ENCODE peak calls at places on chromosomes 7 and 10, in six cellular contexts. One of them, this sample, is unnamed.

GRCh38 chr10:90560331-90560730 is 297.5 kb downstream of the HTR7 start:
- DNase-seq in GM12878: no peak
- DNase-seq in K562: no peak
- DNase-seq in H1: no peak
- DNase-seq in SK-N-SH: no peak
- DNase-seq in GM12892: no peak
- DNase-seq in this sample: no peak

GRCh38 chr7:15832996-15833395 is 146.5 kb upstream of the MEOX2 start:
- DNase-seq in GM12878: no peak
- DNase-seq in K562: no peak
- DNase-seq in H1: no peak
- DNase-seq in SK-N-SH: no peak
- DNase-seq in GM12892: no peak
- DNase-seq in this sample: no peak

GRCh38 chr7:115825736-115826135 is 204.8 kb downstream of the TFEC start:
- DNase-seq in GM12878: no peak
- DNase-seq in K562: no peak
- DNase-seq in H1: no peak
- DNase-seq in SK-N-SH: no peak
- DNase-seq in GM12892: no peak
- DNase-seq in this sample: no peak

GRCh38 chr7:114405427-114405826 is 9.2 kb upstream of the FOXP2 start:
- DNase-seq in GM12878: no peak
- DNase-seq in K562: no peak
- DNase-seq in H1: no peak
- DNase-seq in SK-N-SH: no peak
- DNase-seq in GM12892: no peak
- DNase-seq in this sample: no peak

GRCh38 chr7:21454182-21454581 is 26.3 kb downstream of the SP4 start:
- DNase-seq in GM12878: no peak
- DNase-seq in K562: no peak
- DNase-seq in H1: no peak
- DNase-seq in SK-N-SH: no peak
- DNase-seq in GM12892: no peak
- DNase-seq in this sample: no peak

GRCh38 chr7:94223375-94224084 is 171.2 kb upstream of the COL1A2 start:
- DNase-seq in GM12878: no peak
- DNase-seq in K562: no peak
- DNase-seq in H1: peak; percentile 61
- DNase-seq in SK-N-SH: no peak
- DNase-seq in GM12892: no peak
- DNase-seq in this sample: no peak

GRCh38 chr10:24438800-24439199 is 229.9 kb downstream of the KIAA1217 start:
- DNase-seq in GM12878: no peak
- DNase-seq in K562: no peak
- DNase-seq in H1: no peak
- DNase-seq in SK-N-SH: no peak
- DNase-seq in GM12892: no peak
- DNase-seq in this sample: no peak

GRCh38 chr7:38171558-38172403 is 6.3 kb upstream of the STARD3NL start:
- DNase-seq in GM12878: peak; percentile 83
- DNase-seq in K562: no peak
- DNase-seq in H1: no peak
- DNase-seq in SK-N-SH: no peak
- DNase-seq in GM12892: no peak
- DNase-seq in this sample: no peak

GRCh38 chr7:80681272-80681885 is 42.9 kb downstream of the CD36 start:
- DNase-seq in GM12878: no peak
- DNase-seq in K562: no peak
- DNase-seq in H1: no peak
- DNase-seq in SK-N-SH: peak; percentile 38
- DNase-seq in GM12892: no peak
- DNase-seq in this sample: peak; percentile 4

GRCh38 chr10:93206652-93207051 is 133.0 kb downstream of the CYP26A1 start:
- DNase-seq in GM12878: no peak
- DNase-seq in K562: no peak
- DNase-seq in H1: no peak
- DNase-seq in SK-N-SH: no peak
- DNase-seq in GM12892: no peak
- DNase-seq in this sample: no peak

GRCh38 chr7:135012229-135012628 is 25.9 kb downstream of the AGBL3 start:
- DNase-seq in GM12878: no peak
- DNase-seq in K562: no peak
- DNase-seq in H1: no peak
- DNase-seq in SK-N-SH: no peak
- DNase-seq in GM12892: no peak
- DNase-seq in this sample: no peak

GRCh38 chr10:114026189-114027040 is 17.3 kb upstream of the ADRB1 start:
- DNase-seq in GM12878: peak; percentile 51
- DNase-seq in K562: no peak
- DNase-seq in H1: no peak
- DNase-seq in SK-N-SH: no peak
- DNase-seq in GM12892: no peak
- DNase-seq in this sample: no peak

GRCh38 chr7:37462120-37462519 is 13.5 kb upstream of the ELMO1 start:
- DNase-seq in GM12878: no peak
- DNase-seq in K562: no peak
- DNase-seq in H1: no peak
- DNase-seq in SK-N-SH: no peak
- DNase-seq in GM12892: no peak
- DNase-seq in this sample: no peak

GRCh38 chr10:114265392-114266053 is 26.5 kb downstream of the VWA2 start:
- DNase-seq in GM12878: no peak
- DNase-seq in K562: no peak
- DNase-seq in H1: no peak
- DNase-seq in SK-N-SH: no peak
- DNase-seq in GM12892: no peak
- DNase-seq in this sample: no peak

GRCh38 chr7:96097802-96098201 is 224.1 kb downstream of the SLC25A13 start:
- DNase-seq in GM12878: no peak
- DNase-seq in K562: no peak
- DNase-seq in H1: no peak
- DNase-seq in SK-N-SH: no peak
- DNase-seq in GM12892: no peak
- DNase-seq in this sample: no peak

GRCh38 chr10:63003816-63004453 is 129.2 kb upstream of the NRBF2 start:
- DNase-seq in GM12878: no peak
- DNase-seq in K562: peak; percentile 22
- DNase-seq in H1: no peak
- DNase-seq in SK-N-SH: peak; percentile 21
- DNase-seq in GM12892: no peak
- DNase-seq in this sample: no peak

GRCh38 chr10:28839600-28840007 is 162.3 kb downstream of the BAMBI start:
- DNase-seq in GM12878: no peak
- DNase-seq in K562: peak; percentile 24
- DNase-seq in H1: no peak
- DNase-seq in SK-N-SH: peak; percentile 28
- DNase-seq in GM12892: no peak
- DNase-seq in this sample: no peak

GRCh38 chr10:118721005-118721876 is 33.5 kb downstream of the CACUL1 start:
- DNase-seq in GM12878: no peak
- DNase-seq in K562: peak; percentile 27
- DNase-seq in H1: peak; percentile 73
- DNase-seq in SK-N-SH: peak; percentile 44
- DNase-seq in GM12892: no peak
- DNase-seq in this sample: no peak

GRCh38 chr10:49734676-49735075 is 27.4 kb downstream of the OGDHL start:
- DNase-seq in GM12878: no peak
- DNase-seq in K562: no peak
- DNase-seq in H1: no peak
- DNase-seq in SK-N-SH: no peak
- DNase-seq in GM12892: no peak
- DNase-seq in this sample: no peak

GRCh38 chr10:78559514-78560392 is 509.0 kb upstream of the ZMIZ1 start:
- DNase-seq in GM12878: no peak
- DNase-seq in K562: no peak
- DNase-seq in H1: no peak
- DNase-seq in SK-N-SH: no peak
- DNase-seq in GM12892: no peak
- DNase-seq in this sample: no peak

GRCh38 chr7:4755045-4755444 is 20.4 kb upstream of the AP5Z1 start:
- DNase-seq in GM12878: no peak
- DNase-seq in K562: no peak
- DNase-seq in H1: no peak
- DNase-seq in SK-N-SH: no peak
- DNase-seq in GM12892: no peak
- DNase-seq in this sample: no peak

GRCh38 chr7:100152404-100152803 is 3.7 kb downstream of the LAMTOR4 start:
- DNase-seq in GM12878: no peak
- DNase-seq in K562: no peak
- DNase-seq in H1: no peak
- DNase-seq in SK-N-SH: no peak
- DNase-seq in GM12892: no peak
- DNase-seq in this sample: no peak

GRCh38 chr7:97019710-97020109 is 4.9 kb downstream of the DLX5 start:
- DNase-seq in GM12878: no peak
- DNase-seq in K562: no peak
- DNase-seq in H1: no peak
- DNase-seq in SK-N-SH: no peak
- DNase-seq in GM12892: no peak
- DNase-seq in this sample: no peak

GRCh38 chr10:120514035-120514620 is 57.1 kb downstream of the PLPP4 start:
- DNase-seq in GM12878: no peak
- DNase-seq in K562: peak; percentile 24
- DNase-seq in H1: peak; percentile 83
- DNase-seq in SK-N-SH: no peak
- DNase-seq in GM12892: no peak
- DNase-seq in this sample: no peak

GRCh38 chr7:156015237-156016020 is 203.2 kb upstream of the SHH start:
- DNase-seq in GM12878: no peak
- DNase-seq in K562: no peak
- DNase-seq in H1: peak; percentile 29
- DNase-seq in SK-N-SH: no peak
- DNase-seq in GM12892: no peak
- DNase-seq in this sample: no peak

GRCh38 chr7:156017431-156017830 is 205.2 kb upstream of the SHH start:
- DNase-seq in GM12878: no peak
- DNase-seq in K562: no peak
- DNase-seq in H1: peak; percentile 26
- DNase-seq in SK-N-SH: no peak
- DNase-seq in GM12892: no peak
- DNase-seq in this sample: no peak

GRCh38 chr7:156012412-156012811 is 200.1 kb upstream of the SHH start:
- DNase-seq in GM12878: no peak
- DNase-seq in K562: no peak
- DNase-seq in H1: no peak
- DNase-seq in SK-N-SH: no peak
- DNase-seq in GM12892: no peak
- DNase-seq in this sample: no peak

GRCh38 chr7:156014808-156015207 is 202.5 kb upstream of the SHH start:
- DNase-seq in GM12878: no peak
- DNase-seq in K562: no peak
- DNase-seq in H1: no peak
- DNase-seq in SK-N-SH: no peak
- DNase-seq in GM12892: no peak
- DNase-seq in this sample: no peak

DNA sequence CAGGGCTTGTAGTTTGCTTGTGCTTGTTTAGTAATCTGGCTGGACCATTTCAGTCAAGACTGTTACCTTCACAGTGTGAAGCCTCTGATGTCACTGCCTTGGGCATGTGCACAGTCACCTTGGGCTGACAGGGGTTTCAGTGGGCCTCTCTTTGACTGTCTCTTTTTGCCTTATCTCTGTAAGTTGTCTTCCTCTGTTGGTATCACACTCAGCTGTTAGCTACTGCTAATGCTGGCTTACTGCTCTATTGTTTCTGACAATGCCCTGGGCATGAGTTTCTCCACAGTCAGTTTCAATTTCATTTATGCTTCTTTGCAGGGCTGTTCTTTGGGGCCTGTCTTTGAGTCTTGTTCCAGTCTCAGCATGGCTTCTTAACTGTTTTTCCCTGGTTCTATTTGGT is 201.9 kb upstream of the SHH start:
- DNase-seq in GM12878: no peak
- DNase-seq in K562: no peak
- DNase-seq in H1: peak; percentile 20
- DNase-seq in SK-N-SH: no peak
- DNase-seq in GM12892: no peak
- DNase-seq in this sample: no peak
- TF ChIP-seq TAF1 in GM12878: no peak
- TF ChIP-seq TAF1 in K562: no peak
- TF ChIP-seq TAF1 in H1: no peak
- TF ChIP-seq TAF1 in SK-N-SH: no peak
- TF ChIP-seq TAF1 in GM12892: no peak
- TF ChIP-seq TAF1 in this sample: no peak

DNA sequence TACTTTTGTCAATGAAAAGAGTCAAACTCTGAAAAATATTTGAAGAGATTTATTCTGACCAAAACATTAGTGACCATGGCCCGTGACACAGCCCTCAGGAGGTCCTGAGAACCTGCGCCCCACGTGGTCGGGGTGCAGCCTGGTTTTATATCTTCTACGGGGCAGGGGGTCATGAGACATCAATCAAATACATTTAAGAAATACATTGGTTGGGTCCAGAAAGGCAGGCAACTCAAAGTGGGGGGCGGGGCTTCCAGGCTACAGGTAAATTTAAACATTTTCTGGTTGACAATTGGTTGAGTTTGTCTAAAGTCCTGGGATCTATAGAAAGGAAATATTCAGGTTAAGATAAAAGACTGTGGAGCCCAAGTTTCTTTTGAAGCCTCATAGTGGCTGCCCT is 34.8 kb upstream of the BNIP3 start:
- DNase-seq in GM12878: no peak
- DNase-seq in K562: no peak
- DNase-seq in H1: no peak
- DNase-seq in SK-N-SH: no peak
- DNase-seq in GM12892: no peak
- DNase-seq in this sample: no peak
- TF ChIP-seq POLR2AphosphoS5 in GM12878: no peak
- TF ChIP-seq POLR2AphosphoS5 in K562: no peak
- TF ChIP-seq POLR2AphosphoS5 in H1: no peak
- TF ChIP-seq POLR2AphosphoS5 in SK-N-SH: no peak
- TF ChIP-seq POLR2AphosphoS5 in GM12892: no peak
- TF ChIP-seq POLR2AphosphoS5 in this sample: no peak

DNA sequence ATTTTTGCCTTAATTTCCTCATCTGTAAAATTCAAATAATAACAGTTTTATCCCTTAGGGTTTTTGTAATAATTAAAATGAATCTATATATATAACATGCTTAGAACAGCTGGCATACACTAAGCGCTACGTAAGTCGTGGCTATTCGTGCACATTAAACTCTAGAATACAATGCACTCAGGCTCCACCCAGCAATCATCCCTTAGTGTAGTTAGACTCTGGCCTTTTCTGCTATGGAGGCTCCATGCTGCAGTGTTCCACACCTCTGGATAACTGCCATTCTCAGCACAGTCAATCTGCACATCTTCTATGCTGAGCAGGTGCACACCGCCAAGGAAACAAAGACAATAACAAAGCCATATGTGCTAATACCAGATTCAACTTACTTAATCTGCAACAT is 92.9 kb downstream of the IPMK start:
- DNase-seq in GM12878: no peak
- DNase-seq in K562: no peak
- DNase-seq in H1: no peak
- DNase-seq in SK-N-SH: no peak
- DNase-seq in GM12892: no peak
- DNase-seq in this sample: no peak
- TF ChIP-seq TAF1 in GM12878: no peak
- TF ChIP-seq TAF1 in K562: no peak
- TF ChIP-seq TAF1 in H1: no peak
- TF ChIP-seq TAF1 in SK-N-SH: no peak
- TF ChIP-seq TAF1 in GM12892: no peak
- TF ChIP-seq TAF1 in this sample: no peak

GRCh38 chr10:80064120-80064886 is 14.2 kb upstream of the TMEM254 start:
- DNase-seq in GM12878: no peak
- DNase-seq in K562: no peak
- DNase-seq in H1: no peak
- DNase-seq in SK-N-SH: no peak
- DNase-seq in GM12892: no peak
- DNase-seq in this sample: no peak
- TF ChIP-seq POLR2AphosphoS5 in GM12878: no peak
- TF ChIP-seq POLR2AphosphoS5 in K562: no peak
- TF ChIP-seq POLR2AphosphoS5 in H1: no peak
- TF ChIP-seq POLR2AphosphoS5 in SK-N-SH: no peak
- TF ChIP-seq POLR2AphosphoS5 in GM12892: no peak
- TF ChIP-seq POLR2AphosphoS5 in this sample: no peak